ENCODE peak calls at places on chromosomes 11 and 22, in four cellular contexts. W is HCT116; U is esophagus squamous epithelium; K is effector memory CD4-positive, alpha-beta T cell. Q is an unnamed sample. For H3K4me1 and H3K27me3, the result is how much of the 10 kb centered on the place peaks cover.

GRCh38 chr11:4038973-4039372 is 55.6 kb upstream of the RRM1 start:
- DNase-seq in W (no peak), U (no peak), K (no peak), Q (no peak)

GRCh38 chr11:132943737-132944556 is 588.4 kb downstream of the OPCML start:
- DNase-seq in W (no peak), U (no peak), K (no peak), Q (no peak)

GRCh38 chr11:11531127-11531526 is 90.7 kb downstream of the GALNT18 start:
- DNase-seq in W (no peak), U (no peak), K (no peak), Q (no peak)

GRCh38 chr11:802018-802617 is 2.9 kb downstream of the PIDD1 start:
- DNase-seq in W (no peak), U (no peak), K (no peak), Q (no peak)

GRCh38 chr11:45876401-45876800 is 9.1 kb upstream of the MAPK8IP1 start:
- DNase-seq in W (no peak), U (no peak), K (no peak), Q (no peak)

GRCh38 chr11:46285594-46286033 is 8.2 kb downstream of the CREB3L1 start:
- DNase-seq in W (no peak), U (no peak), K (no peak), Q (no peak)

GRCh38 chr11:114243461-114244372 is 52.5 kb upstream of the NNMT start:
- DNase-seq in W (no peak), U (no peak), K (no peak), Q (no peak)

GRCh38 chr11:72591785-72592490 is 82.3 kb downstream of the PDE2A start:
- DNase-seq in W (no peak), U (no peak), K (peak), Q (no peak)

GRCh38 chr11:118194835-118195627 is 18.6 kb upstream of the SCN2B start:
- DNase-seq in W (no peak), U (no peak), K (no peak), Q (peak)

GRCh38 chr22:19114984-19115552 is 7.1 kb downstream of the DGCR2 start:
- DNase-seq in W (no peak), U (no peak), K (no peak), Q (no peak)

GRCh38 chr11:16791494-16791961 is 53.1 kb downstream of the C11orf58 start:
- DNase-seq in W (peak), U (no peak), K (no peak), Q (peak)

GRCh38 chr11:68276864-68277263 is 5.1 kb upstream of the C11orf24 start:
- DNase-seq in W (no peak), U (no peak), K (no peak), Q (no peak)

GRCh38 chr11:57662893-57663292 is 5.0 kb upstream of the ZDHHC5 start:
- DNase-seq in W (no peak), U (no peak), K (no peak), Q (no peak)

GRCh38 chr11:17008099-17008498 is 6.1 kb downstream of the PLEKHA7 start:
- DNase-seq in W (no peak), U (no peak), K (no peak), Q (no peak)

GRCh38 chr11:120682026-120682649 is 170.6 kb downstream of the GRIK4 start:
- DNase-seq in W (no peak), U (no peak), K (no peak), Q (no peak)

GRCh38 chr11:76317296-76317695 is 63.6 kb downstream of the THAP12 start:
- DNase-seq in W (no peak), U (no peak), K (no peak), Q (no peak)

GRCh38 chr11:92322225-92322624 is 97.6 kb downstream of the FAT3 start:
- DNase-seq in W (no peak), U (no peak), K (no peak), Q (no peak)

GRCh38 chr11:28289444-28289843 is 181.3 kb downstream of the METTL15 start:
- DNase-seq in W (no peak), U (no peak), K (no peak), Q (no peak)

GRCh38 chr22:44438481-44439131 is 59.4 kb downstream of the RTL6 start:
- DNase-seq in W (no peak), U (no peak), K (no peak), Q (no peak)

GRCh38 chr11:65862941-65863888 is 3.0 kb downstream of the MUS81 start:
- DNase-seq in W (no peak), U (no peak), K (no peak), Q (no peak)

GRCh38 chr11:27718853-27719574 is 18.8 kb upstream of the BDNF start:
- DNase-seq in W (no peak), U (no peak), K (no peak), Q (no peak)

GRCh38 chr22:37855462-37855861 is 6.2 kb downstream of the EIF3L start:
- DNase-seq in W (no peak), U (no peak), K (no peak), Q (no peak)

GRCh38 chr11:129143335-129143734 is 48.8 kb downstream of the ARHGAP32 start:
- DNase-seq in W (peak), U (no peak), K (no peak), Q (peak)

GRCh38 chr11:33454264-33454663 is 197.1 kb downstream of the HIPK3 start:
- DNase-seq in W (no peak), U (no peak), K (no peak), Q (no peak)
- H3K4me1 ChIP-seq in W (under half), U (under half), K (under half), Q (under half)

DNA sequence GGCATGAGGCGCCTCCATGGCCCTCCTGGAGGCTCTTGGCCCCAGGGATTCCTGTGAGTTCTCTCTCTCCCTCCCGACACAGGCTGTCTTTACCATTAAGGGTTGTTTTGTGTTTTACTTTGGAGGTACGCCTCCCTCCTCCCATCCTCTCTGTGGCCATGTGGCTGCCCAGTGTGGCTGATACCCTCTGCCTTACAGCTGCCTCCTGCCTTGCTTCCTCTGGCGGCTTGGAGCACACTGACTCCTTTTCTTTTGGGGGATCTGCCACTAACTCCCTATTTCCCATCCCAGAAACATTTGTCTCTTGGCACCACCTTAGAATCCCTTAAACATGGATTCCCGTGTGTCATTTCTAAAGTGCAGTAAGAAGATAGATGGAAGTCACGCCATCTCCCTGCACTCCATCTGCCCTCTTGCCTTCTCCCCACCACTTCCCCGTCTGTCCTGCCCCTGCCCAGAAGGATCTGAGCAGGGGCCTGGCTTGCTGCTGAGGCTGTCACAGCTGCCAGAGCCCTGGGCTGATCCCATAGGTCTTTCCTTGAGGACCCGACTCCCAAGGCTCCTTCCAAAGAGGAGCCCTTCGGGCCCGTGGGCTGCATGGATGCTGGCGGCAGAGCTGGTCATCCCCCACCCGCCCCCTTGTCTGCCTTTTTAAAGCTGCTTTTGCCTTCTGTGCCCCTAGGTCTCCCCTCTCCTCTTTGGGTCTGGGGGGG is 15.1 kb upstream of the ACR start:
- DNase-seq in W (no peak), U (no peak), K (no peak), Q (no peak)
- H3K27me3 ChIP-seq in W (under half), U (under half), K (under half), Q (under half)

DNA sequence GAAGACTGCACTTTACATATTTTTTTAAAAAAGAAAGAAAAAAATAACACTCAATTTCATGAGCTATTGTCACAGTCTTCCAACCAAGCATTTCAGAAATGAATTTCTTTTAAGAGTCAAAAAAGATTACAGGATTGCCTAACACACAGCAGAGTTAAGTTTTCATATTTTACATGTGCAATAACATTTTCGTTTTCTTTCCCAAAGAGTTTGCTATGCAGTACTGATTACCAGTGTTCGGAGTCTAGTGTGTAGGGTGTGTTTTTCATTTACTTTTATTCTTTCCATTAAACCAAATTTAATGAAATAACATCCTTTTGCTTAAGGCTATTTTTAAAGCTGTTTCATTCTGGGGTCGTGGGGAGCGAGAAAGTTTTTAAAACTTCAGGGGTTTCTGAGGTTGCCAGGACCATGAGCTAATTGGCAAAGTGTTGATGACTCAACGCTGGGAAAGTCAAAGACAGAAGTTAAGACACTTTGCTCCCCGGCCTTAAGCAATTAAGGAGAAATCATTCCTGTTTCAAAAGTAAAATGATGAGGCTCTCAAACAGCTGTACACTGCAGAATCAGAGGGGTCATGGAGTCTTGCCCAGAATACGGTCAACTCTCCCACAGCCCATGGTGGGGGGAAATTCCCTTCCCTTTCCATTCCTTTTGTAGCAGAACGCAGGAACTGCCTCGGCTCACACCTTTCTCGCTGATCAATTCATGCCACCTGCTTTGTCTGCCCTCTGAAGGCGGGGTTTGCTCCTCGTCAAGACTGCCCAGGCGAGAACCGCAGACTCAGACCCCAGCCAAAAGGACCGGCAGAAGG is 53.0 kb downstream of the MN1 start:
- DNase-seq in W (no peak), U (no peak), K (no peak), Q (peak)
- H3K4me3 ChIP-seq in W (no peak), U (no peak), K (no peak), Q (peak)

GRCh38 chr22:36701166-36701713 is 2.3 kb downstream of the CACNG2 start:
- DNase-seq in W (no peak), U (no peak), K (no peak), Q (no peak)

GRCh38 chr22:36702832-36703210 is 731 bp downstream of the CACNG2 start:
- DNase-seq in W (no peak), U (no peak), K (no peak), Q (no peak)

GRCh38 chr22:36701941-36702640 is 1.5 kb downstream of the CACNG2 start:
- DNase-seq in W (no peak), U (no peak), K (no peak), Q (no peak)
- H3K4me1 ChIP-seq in W (under half), U (under half), K (under half), Q (under half)

GRCh38 chr22:26968873-26969272 is 311.5 kb downstream of the MIAT start:
- DNase-seq in W (no peak), U (no peak), K (no peak), Q (no peak)
- H3K27me3 ChIP-seq in W (under half), U (under half), K (under half), Q (under half)

DNA sequence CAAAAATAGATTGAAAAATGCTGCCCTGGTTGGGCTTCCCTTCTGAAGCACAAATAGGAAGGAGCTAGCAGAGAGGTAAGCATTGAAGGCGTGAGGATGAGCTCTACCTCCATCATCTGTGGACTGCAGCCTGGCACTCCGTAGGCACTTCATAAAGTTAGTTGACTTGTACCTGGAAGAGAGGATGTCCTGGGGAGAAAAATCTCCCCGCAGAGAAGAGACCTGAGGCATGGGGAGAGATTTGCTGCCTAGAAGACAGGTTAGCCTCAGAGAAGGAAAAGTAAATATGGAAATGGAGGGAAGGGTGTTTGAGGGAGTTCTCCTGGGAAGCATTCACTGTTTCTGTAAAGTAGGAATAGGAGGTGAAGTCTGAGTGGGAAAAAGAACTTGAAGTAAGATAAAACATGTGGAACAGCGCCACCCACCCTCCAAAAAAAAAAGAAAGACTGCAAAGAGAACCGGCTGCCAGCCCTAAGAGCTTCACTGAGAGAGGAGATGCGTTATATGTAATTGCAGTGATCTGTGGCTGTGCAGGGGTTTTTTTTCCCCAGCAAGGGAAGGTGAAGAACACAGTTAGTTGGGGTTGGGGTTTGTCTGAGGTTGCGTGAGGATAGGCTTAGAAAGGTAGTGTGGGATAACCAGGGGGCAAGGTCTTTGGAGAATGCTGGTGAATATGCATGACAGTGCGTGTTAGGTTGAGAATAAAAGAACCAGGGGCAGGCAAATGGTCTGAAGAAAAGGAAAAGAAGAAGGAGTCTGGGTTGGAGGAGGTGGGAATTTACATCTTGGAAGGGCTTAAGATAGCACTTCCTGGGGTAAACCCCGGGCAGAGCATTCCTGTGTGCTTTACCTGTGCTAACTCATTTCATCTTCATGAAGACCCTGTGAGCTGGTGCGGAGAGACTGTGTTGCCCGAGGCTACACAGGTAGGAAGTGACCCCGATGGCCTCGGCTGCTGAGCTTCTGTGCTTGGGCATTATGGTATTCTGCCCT is 16.0 kb downstream of the TNRC6B start:
- DNase-seq in W (no peak), U (no peak), K (no peak), Q (no peak)
- H3K4me3 ChIP-seq in W (no peak), U (no peak), K (no peak), Q (no peak)

DNA sequence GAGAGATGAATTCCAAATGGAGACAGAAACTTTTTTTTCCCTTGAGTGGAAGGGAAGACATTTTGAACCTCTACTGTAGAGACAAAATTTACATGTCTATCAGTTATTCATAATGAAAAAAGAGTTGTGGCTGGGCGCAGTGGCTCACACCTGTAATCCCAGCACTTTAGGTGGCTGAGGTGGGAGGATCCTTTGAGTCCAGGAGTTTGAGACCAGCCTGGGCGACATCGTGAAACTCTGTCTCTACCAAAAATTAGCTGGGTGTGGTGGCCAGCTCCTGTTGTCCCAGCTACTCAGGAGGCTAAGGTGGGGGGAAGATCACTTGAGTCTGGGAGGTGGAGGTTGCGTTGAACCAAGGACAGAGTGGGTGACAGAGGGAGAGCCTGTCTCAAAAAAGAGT is 4.1 kb downstream of the EED start:
- DNase-seq in W (no peak), U (no peak), K (no peak), Q (no peak)
- H3K4me1 ChIP-seq in W (under half), U (under half), K (under half), Q (under half)

GRCh38 chr11:64290894-64291745 is at the start of gene KCNK4:
- DNase-seq in W (no peak), U (no peak), K (no peak), Q (no peak)
- H3K27me3 ChIP-seq in W (under half), U (under half), K (under half), Q (under half)

Q was measured in ascending aorta.